ENCODE peak calls at places on chromosomes 5 and 9, in nine cellular contexts. M is tibial nerve, K is GM13976, L is A549, O is BE2C, Y is cardiac muscle cell, H is RWPE1, E is hepatocyte, U is left ventricle myocardium inferior. C is an unnamed sample.

GRCh38 chr5:32312682-32313523 is at the start of gene MTMR12:
- DNase-seq in M (peak; percentile 99), K (peak; percentile 100), L (peak; percentile 99), O (peak; percentile 100), Y (peak; percentile 100), H (peak; percentile 100), E (peak; percentile 100), U (peak; percentile 100), C (peak; percentile 100)

GRCh38 chr5:126508962-126509279 is 85.7 kb downstream of the GRAMD2B start:
- DNase-seq in M (peak; percentile 47), K (no peak), L (no peak), O (no peak), Y (peak; percentile 41), H (no peak), E (no peak), U (no peak), C (no peak)

GRCh38 chr5:126512451-126512850 is 82.6 kb downstream of the ALDH7A1 start:
- DNase-seq in M (no peak), K (no peak), L (no peak), O (no peak), Y (no peak), H (no peak), E (no peak), U (no peak), C (no peak)

GRCh38 chr5:96785271-96785670 is 22.5 kb downstream of the ERAP1 start:
- DNase-seq in M (no peak), K (no peak), L (no peak), O (no peak), Y (no peak), H (no peak), E (no peak), U (no peak), C (no peak)

GRCh38 chr5:174284873-174285272 is 239.4 kb downstream of the NSG2 start:
- DNase-seq in M (no peak), K (no peak), L (no peak), O (no peak), Y (no peak), H (no peak), E (no peak), U (no peak), C (no peak)

GRCh38 chr9:129834489-129835127 is 467 bp downstream of the C9orf78 start:
- DNase-seq in M (no peak), K (no peak), L (peak; percentile 20), O (no peak), Y (no peak), H (peak; percentile 52), E (peak; percentile 23), U (no peak), C (no peak)

GRCh38 chr5:96590796-96591195 is 71.4 kb upstream of the CAST start:
- DNase-seq in M (no peak), K (no peak), L (no peak), O (no peak), Y (peak; percentile 21), H (no peak), E (no peak), U (no peak), C (no peak)

GRCh38 chr5:172283020-172283861 is at the start of gene UBTD2:
- DNase-seq in M (peak; percentile 75), K (peak; percentile 91), L (peak; percentile 87), O (peak; percentile 87), Y (peak; percentile 87), H (peak; percentile 95), E (peak; percentile 92), U (peak; percentile 88), C (peak; percentile 85)

GRCh38 chr5:33806736-33807442 is 84.9 kb downstream of the ADAMTS12 start:
- DNase-seq in M (no peak), K (no peak), L (no peak), O (peak; percentile 14), Y (peak; percentile 82), H (peak; percentile 19), E (peak; percentile 29), U (no peak), C (no peak)

GRCh38 chr9:127389391-127390242 is 7.4 kb upstream of the SLC2A8 start:
- DNase-seq in M (no peak), K (no peak), L (no peak), O (no peak), Y (no peak), H (no peak), E (no peak), U (no peak), C (no peak)

GRCh38 chr5:28807230-28807629 is 1768.8 kb upstream of the CDH9 start:
- DNase-seq in M (no peak), K (no peak), L (no peak), O (no peak), Y (no peak), H (peak; percentile 41), E (no peak), U (no peak), C (no peak)

GRCh38 chr9:100590481-100590880 is 12.6 kb downstream of the CAVIN4 start:
- DNase-seq in M (no peak), K (no peak), L (no peak), O (no peak), Y (peak; percentile 17), H (no peak), E (no peak), U (no peak), C (no peak)

GRCh38 chr5:15384176-15384575 is 115.8 kb upstream of the FBXL7 start:
- DNase-seq in M (no peak), K (no peak), L (no peak), O (no peak), Y (no peak), H (no peak), E (no peak), U (no peak), C (no peak)

GRCh38 chr5:15384581-15384980 is 115.4 kb upstream of the FBXL7 start:
- DNase-seq in M (no peak), K (no peak), L (no peak), O (no peak), Y (no peak), H (no peak), E (no peak), U (no peak), C (no peak)

GRCh38 chr5:15383021-15383420 is 117.0 kb upstream of the FBXL7 start:
- DNase-seq in M (no peak), K (no peak), L (no peak), O (no peak), Y (no peak), H (no peak), E (no peak), U (no peak), C (no peak)

GRCh38 chr5:15385037-15385436 is 114.9 kb upstream of the FBXL7 start:
- DNase-seq in M (no peak), K (no peak), L (no peak), O (no peak), Y (no peak), H (no peak), E (no peak), U (no peak), C (no peak)

DNA sequence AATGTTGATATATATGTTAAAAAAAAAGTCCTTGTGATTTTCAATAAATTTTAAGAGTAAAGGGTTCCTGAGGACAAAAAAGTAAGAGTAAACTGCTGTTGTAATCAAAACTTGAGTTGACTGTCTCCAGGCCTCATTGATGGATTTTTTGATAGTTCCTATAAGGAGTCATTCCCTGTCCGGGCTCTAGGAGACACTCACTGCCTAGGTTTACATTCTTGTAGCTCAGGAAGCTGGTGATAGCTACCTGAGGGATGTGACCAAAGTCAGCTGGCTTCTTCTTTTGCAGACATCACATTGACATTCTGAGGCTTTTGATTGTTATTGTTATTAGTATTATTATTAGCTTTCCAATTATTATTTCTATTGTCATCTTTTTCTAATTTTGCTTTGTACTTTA is 116.5 kb upstream of the FBXL7 start:
- DNase-seq in M (no peak), K (no peak), L (no peak), O (no peak), Y (peak; percentile 25), H (no peak), E (peak; percentile 35), U (no peak), C (no peak)
- TF ChIP-seq CTCF in M (peak; percentile 48), K (no peak), L (no peak), O (peak; percentile 69), Y (peak; percentile 49), H (peak; percentile 38), E (peak; percentile 50), U (peak; percentile 54), C (no peak)

GRCh38 chr5:151523335-151523734 is 67.8 kb downstream of the FAT2 start:
- DNase-seq in M (no peak), K (peak; percentile 72), L (peak; percentile 75), O (peak; percentile 45), Y (peak; percentile 49), H (peak; percentile 73), E (peak; percentile 47), U (no peak), C (peak; percentile 48)

GRCh38 chr5:151517122-151517920 is 69.9 kb downstream of the SLC36A1 start:
- DNase-seq in M (no peak), K (no peak), L (no peak), O (no peak), Y (no peak), H (no peak), E (no peak), U (no peak), C (no peak)

DNA sequence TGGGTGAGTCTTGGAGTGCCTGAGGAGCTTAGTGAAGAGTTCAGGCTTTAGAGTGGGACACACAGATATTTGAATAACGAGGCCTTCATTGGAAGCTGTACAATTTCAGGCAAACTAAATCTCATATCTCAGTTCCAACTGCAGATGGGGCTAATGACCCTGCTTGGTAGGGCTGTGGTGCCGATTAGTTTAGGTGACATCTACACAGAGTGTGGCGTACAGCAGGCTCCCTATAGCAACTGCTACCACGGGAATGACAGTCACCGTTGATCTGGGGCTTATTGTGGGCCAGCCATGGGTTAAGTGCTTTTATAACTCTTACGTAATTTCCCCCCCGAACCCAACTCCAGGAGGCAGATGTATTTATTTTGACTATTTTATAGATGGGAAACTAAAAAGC is 70.8 kb downstream of the FAT2 start:
- DNase-seq in M (no peak), K (no peak), L (no peak), O (no peak), Y (no peak), H (no peak), E (no peak), U (no peak), C (no peak)
- TF ChIP-seq CTCF in M (no peak), K (no peak), L (no peak), O (peak; percentile 27), Y (no peak), H (no peak), E (peak; percentile 14), U (peak; percentile 55), C (no peak)

GRCh38 chr5:64207978-64208377 is 42.3 kb downstream of the RNF180 start:
- DNase-seq in M (no peak), K (no peak), L (no peak), O (no peak), Y (peak; percentile 36), H (no peak), E (no peak), U (no peak), C (no peak)
- TF ChIP-seq CTCF in M (peak; percentile 22), K (no peak), L (peak; percentile 43), O (no peak), Y (peak; percentile 30), H (peak; percentile 35), E (peak; percentile 54), U (peak; percentile 43), C (no peak)

DNA sequence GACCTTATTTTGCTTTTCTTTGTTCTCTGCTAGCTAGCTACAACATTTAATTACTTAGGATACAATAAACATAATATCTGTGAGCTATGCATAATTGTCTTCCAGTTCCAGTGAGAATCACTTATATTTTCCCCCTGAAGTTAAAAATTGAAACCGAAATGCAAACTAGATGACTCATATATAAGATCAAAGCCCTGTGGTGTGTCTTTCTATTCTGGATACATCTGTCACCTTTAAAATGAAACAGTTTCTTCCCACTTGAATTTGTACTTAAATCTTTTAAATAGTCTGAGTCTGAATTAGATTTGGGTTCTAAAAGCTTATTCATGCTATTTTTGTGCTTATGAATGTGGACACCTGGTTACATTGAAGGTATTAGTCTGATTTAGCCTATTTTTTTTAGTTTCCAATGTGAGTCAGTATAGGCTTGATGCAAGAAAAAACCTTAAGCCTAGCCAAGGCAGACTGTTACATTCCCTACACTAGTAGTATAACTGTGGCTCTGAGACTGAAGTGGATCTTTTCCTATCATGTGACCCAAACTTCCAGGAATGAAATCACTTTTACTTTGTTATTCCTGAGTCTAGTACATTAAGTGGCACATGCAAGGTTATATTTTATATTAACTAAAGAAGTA is 703.5 kb upstream of the RGMB start:
- DNase-seq in M (no peak), K (peak; percentile 11), L (no peak), O (no peak), Y (peak; percentile 30), H (no peak), E (no peak), U (no peak), C (no peak)
- TF ChIP-seq CTCF in M (no peak), K (no peak), L (no peak), O (no peak), Y (no peak), H (no peak), E (no peak), U (no peak), C (no peak)

C was measured in glutamatergic neuron.